ENCODE peak calls at places on chromosomes 11 and 22, in eight cellular contexts. C, I, V, Z, X, M, Y and P are unnamed samples.

GRCh38 chr11:120306519-120307242 is 18.4 kb upstream of the TLCD5 start:
- DNase-seq in Y (no peak), X (no peak), I (peak; percentile 76), V (peak; percentile 70), M (no peak), Z (no peak), C (peak; percentile 74), P (no peak)

GRCh38 chr22:36281726-36282077 is 28.8 kb downstream of the APOL1 start:
- DNase-seq in V (no peak), C (no peak), M (no peak), I (no peak), Z (no peak), Y (no peak), X (no peak), P (no peak)

GRCh38 chr11:67066333-67066709 is 9.7 kb downstream of the RHOD start:
- DNase-seq in I (no peak), Z (no peak), V (no peak), X (no peak), M (no peak), C (no peak), Y (no peak), P (no peak)

GRCh38 chr22:40666151-40666848 is 13.0 kb upstream of the MCHR1 start:
- DNase-seq in C (no peak), Y (no peak), Z (no peak), V (no peak), X (no peak), M (no peak), I (no peak), P (no peak)

GRCh38 chr11:64558065-64558745 is 32.8 kb upstream of the SLC22A12 start:
- DNase-seq in Y (no peak), Z (no peak), X (no peak), M (no peak), I (no peak), V (no peak), C (no peak), P (no peak)

GRCh38 chr11:69125861-69126260 is 29.9 kb upstream of the SMIM38 start:
- DNase-seq in M (no peak), X (no peak), C (no peak), I (no peak), Y (no peak), V (no peak), Z (no peak), P (no peak)

GRCh38 chr22:37212174-37212906 is at the start of gene SSTR3:
- DNase-seq in M (no peak), C (no peak), V (no peak), I (no peak), Y (peak; percentile 62), Z (no peak), X (peak; percentile 9), P (peak; percentile 16)

GRCh38 chr11:70068345-70068744 is 9.8 kb upstream of the ANO1 start:
- DNase-seq in I (no peak), Z (no peak), C (no peak), M (no peak), V (no peak), Y (no peak), X (no peak), P (no peak)

GRCh38 chr11:87290304-87290922 is 252.7 kb downstream of the TMEM135 start:
- DNase-seq in C (no peak), Y (peak; percentile 11), X (no peak), V (peak; percentile 38), I (no peak), Z (peak; percentile 73), M (peak; percentile 49), P (no peak)

GRCh38 chr22:34866501-34867171 is 199.3 kb upstream of the ISX start:
- DNase-seq in Z (no peak), Y (no peak), C (no peak), M (no peak), I (no peak), V (no peak), X (no peak), P (no peak)

GRCh38 chr11:2718817-2719438 is 19.1 kb upstream of the KCNQ1OT1 start:
- DNase-seq in X (no peak), Y (no peak), V (no peak), M (no peak), I (no peak), C (no peak), Z (no peak), P (no peak)

GRCh38 chr11:2178906-2179494 is 7.4 kb upstream of the TH start:
- DNase-seq in Z (no peak), X (no peak), I (no peak), C (peak; percentile 87), Y (no peak), V (peak; percentile 60), M (no peak), P (no peak)

GRCh38 chr11:17471501-17471900 is 5.1 kb downstream of the ABCC8 start:
- DNase-seq in C (no peak), I (no peak), M (no peak), Y (no peak), Z (no peak), V (no peak), X (no peak), P (no peak)

GRCh38 chr11:75850787-75851186 is 35.8 kb downstream of the UVRAG start:
- DNase-seq in X (no peak), I (no peak), Z (peak; percentile 25), C (no peak), Y (no peak), V (no peak), M (no peak), P (no peak)

GRCh38 chr11:6319879-6320410 is 356 bp downstream of the CAVIN3 start:
- DNase-seq in Z (no peak), I (peak; percentile 90), C (peak; percentile 82), Y (peak; percentile 60), X (peak; percentile 95), M (peak; percentile 51), V (peak; percentile 76), P (peak; percentile 30)